ENCODE peak calls at places on chromosomes 16 and 17, in nine cellular contexts. One of them, this sample, is unnamed.

GRCh38 chr16:11175850-11176341 is 80.1 kb downstream of the SOCS1 start:
- DNase-seq in HL-60: no peak
- DNase-seq in activated CD8-positive, alpha-beta T cell treated with anti-CD3 and anti-CD28 coated beads, Interleukin-2, amount 10 ng/mL, durations not matched to agents 7 days and 5 days: peak
- DNase-seq in ACHN: no peak
- DNase-seq in CD4-positive, alpha-beta T cell: no peak
- DNase-seq in ureter: no peak
- DNase-seq in stimulated activated CD4-positive, alpha-beta T cell treated with anti-CD3 and anti-CD28 coated beads, Interleukin-15, amount 100 ng/mL, for 1 hour: no peak
- DNase-seq in T47D: no peak
- DNase-seq in ovary: no peak
- DNase-seq in this sample: no peak

GRCh38 chr16:10876799-10877341 is at the start of gene CIITA:
- DNase-seq in T47D: peak
- DNase-seq in activated CD8-positive, alpha-beta T cell treated with anti-CD3 and anti-CD28 coated beads, Interleukin-2, amount 10 ng/mL, durations not matched to agents 7 days and 5 days: peak
- DNase-seq in ovary: no peak
- DNase-seq in stimulated activated CD4-positive, alpha-beta T cell treated with anti-CD3 and anti-CD28 coated beads, Interleukin-15, amount 100 ng/mL, for 1 hour: no peak
- DNase-seq in ureter: peak
- DNase-seq in CD4-positive, alpha-beta T cell: no peak
- DNase-seq in HL-60: peak
- DNase-seq in ACHN: peak
- DNase-seq in this sample: no peak

GRCh38 chr16:14179116-14179515 is 108.0 kb downstream of the MRTFB start:
- DNase-seq in T47D: no peak
- DNase-seq in CD4-positive, alpha-beta T cell: no peak
- DNase-seq in HL-60: no peak
- DNase-seq in ACHN: no peak
- DNase-seq in ureter: no peak
- DNase-seq in stimulated activated CD4-positive, alpha-beta T cell treated with anti-CD3 and anti-CD28 coated beads, Interleukin-15, amount 100 ng/mL, for 1 hour: no peak
- DNase-seq in ovary: no peak
- DNase-seq in activated CD8-positive, alpha-beta T cell treated with anti-CD3 and anti-CD28 coated beads, Interleukin-2, amount 10 ng/mL, durations not matched to agents 7 days and 5 days: no peak
- DNase-seq in this sample: no peak

GRCh38 chr17:81511550-81511799 is 1.1 kb downstream of the ACTG1 start:
- DNase-seq in ACHN: no peak
- DNase-seq in ureter: no peak
- DNase-seq in activated CD8-positive, alpha-beta T cell treated with anti-CD3 and anti-CD28 coated beads, Interleukin-2, amount 10 ng/mL, durations not matched to agents 7 days and 5 days: no peak
- DNase-seq in T47D: no peak
- DNase-seq in HL-60: no peak
- DNase-seq in stimulated activated CD4-positive, alpha-beta T cell treated with anti-CD3 and anti-CD28 coated beads, Interleukin-15, amount 100 ng/mL, for 1 hour: no peak
- DNase-seq in ovary: no peak
- DNase-seq in CD4-positive, alpha-beta T cell: no peak
- DNase-seq in this sample: no peak

GRCh38 chr17:72432143-72432604 is 311.4 kb downstream of the SOX9 start:
- DNase-seq in ACHN: no peak
- DNase-seq in HL-60: no peak
- DNase-seq in T47D: peak
- DNase-seq in ovary: no peak
- DNase-seq in CD4-positive, alpha-beta T cell: no peak
- DNase-seq in stimulated activated CD4-positive, alpha-beta T cell treated with anti-CD3 and anti-CD28 coated beads, Interleukin-15, amount 100 ng/mL, for 1 hour: no peak
- DNase-seq in activated CD8-positive, alpha-beta T cell treated with anti-CD3 and anti-CD28 coated beads, Interleukin-2, amount 10 ng/mL, durations not matched to agents 7 days and 5 days: no peak
- DNase-seq in ureter: no peak
- DNase-seq in this sample: peak

GRCh38 chr16:85757341-85757822 is 6.5 kb upstream of the C16orf74 start:
- DNase-seq in HL-60: no peak
- DNase-seq in ovary: no peak
- DNase-seq in T47D: no peak
- DNase-seq in ACHN: no peak
- DNase-seq in stimulated activated CD4-positive, alpha-beta T cell treated with anti-CD3 and anti-CD28 coated beads, Interleukin-15, amount 100 ng/mL, for 1 hour: no peak
- DNase-seq in ureter: no peak
- DNase-seq in activated CD8-positive, alpha-beta T cell treated with anti-CD3 and anti-CD28 coated beads, Interleukin-2, amount 10 ng/mL, durations not matched to agents 7 days and 5 days: no peak
- DNase-seq in CD4-positive, alpha-beta T cell: no peak
- DNase-seq in this sample: no peak

GRCh38 chr17:3865166-3865565 is 19.1 kb upstream of the NCBP3 start:
- DNase-seq in CD4-positive, alpha-beta T cell: no peak
- DNase-seq in T47D: no peak
- DNase-seq in ureter: no peak
- DNase-seq in ACHN: peak
- DNase-seq in HL-60: no peak
- DNase-seq in stimulated activated CD4-positive, alpha-beta T cell treated with anti-CD3 and anti-CD28 coated beads, Interleukin-15, amount 100 ng/mL, for 1 hour: no peak
- DNase-seq in activated CD8-positive, alpha-beta T cell treated with anti-CD3 and anti-CD28 coated beads, Interleukin-2, amount 10 ng/mL, durations not matched to agents 7 days and 5 days: no peak
- DNase-seq in ovary: no peak
- DNase-seq in this sample: no peak

GRCh38 chr17:59791603-59792457 is 84.4 kb downstream of the VMP1 start:
- DNase-seq in activated CD8-positive, alpha-beta T cell treated with anti-CD3 and anti-CD28 coated beads, Interleukin-2, amount 10 ng/mL, durations not matched to agents 7 days and 5 days: no peak
- DNase-seq in CD4-positive, alpha-beta T cell: no peak
- DNase-seq in HL-60: no peak
- DNase-seq in ACHN: no peak
- DNase-seq in T47D: no peak
- DNase-seq in ovary: no peak
- DNase-seq in ureter: no peak
- DNase-seq in stimulated activated CD4-positive, alpha-beta T cell treated with anti-CD3 and anti-CD28 coated beads, Interleukin-15, amount 100 ng/mL, for 1 hour: no peak
- DNase-seq in this sample: no peak

GRCh38 chr17:59373879-59374495 is 42.5 kb downstream of the YPEL2 start:
- DNase-seq in CD4-positive, alpha-beta T cell: no peak
- DNase-seq in activated CD8-positive, alpha-beta T cell treated with anti-CD3 and anti-CD28 coated beads, Interleukin-2, amount 10 ng/mL, durations not matched to agents 7 days and 5 days: no peak
- DNase-seq in HL-60: peak
- DNase-seq in ACHN: no peak
- DNase-seq in ureter: no peak
- DNase-seq in stimulated activated CD4-positive, alpha-beta T cell treated with anti-CD3 and anti-CD28 coated beads, Interleukin-15, amount 100 ng/mL, for 1 hour: no peak
- DNase-seq in T47D: no peak
- DNase-seq in ovary: no peak
- DNase-seq in this sample: no peak

GRCh38 chr17:54452666-54453348 is 447.8 kb upstream of the TOM1L1 start:
- DNase-seq in T47D: no peak
- DNase-seq in CD4-positive, alpha-beta T cell: no peak
- DNase-seq in activated CD8-positive, alpha-beta T cell treated with anti-CD3 and anti-CD28 coated beads, Interleukin-2, amount 10 ng/mL, durations not matched to agents 7 days and 5 days: no peak
- DNase-seq in HL-60: no peak
- DNase-seq in ovary: no peak
- DNase-seq in ACHN: no peak
- DNase-seq in stimulated activated CD4-positive, alpha-beta T cell treated with anti-CD3 and anti-CD28 coated beads, Interleukin-15, amount 100 ng/mL, for 1 hour: no peak
- DNase-seq in ureter: no peak
- DNase-seq in this sample: no peak

GRCh38 chr16:68396481-68396880 is 51.8 kb downstream of the SMPD3 start:
- DNase-seq in activated CD8-positive, alpha-beta T cell treated with anti-CD3 and anti-CD28 coated beads, Interleukin-2, amount 10 ng/mL, durations not matched to agents 7 days and 5 days: peak
- DNase-seq in ovary: no peak
- DNase-seq in T47D: peak
- DNase-seq in ureter: no peak
- DNase-seq in HL-60: peak
- DNase-seq in stimulated activated CD4-positive, alpha-beta T cell treated with anti-CD3 and anti-CD28 coated beads, Interleukin-15, amount 100 ng/mL, for 1 hour: peak
- DNase-seq in ACHN: peak
- DNase-seq in CD4-positive, alpha-beta T cell: peak
- DNase-seq in this sample: no peak

GRCh38 chr16:72886366-72886974 is 161.5 kb downstream of the ZFHX3 start:
- DNase-seq in ACHN: no peak
- DNase-seq in HL-60: no peak
- DNase-seq in T47D: no peak
- DNase-seq in CD4-positive, alpha-beta T cell: no peak
- DNase-seq in ovary: no peak
- DNase-seq in ureter: no peak
- DNase-seq in stimulated activated CD4-positive, alpha-beta T cell treated with anti-CD3 and anti-CD28 coated beads, Interleukin-15, amount 100 ng/mL, for 1 hour: no peak
- DNase-seq in activated CD8-positive, alpha-beta T cell treated with anti-CD3 and anti-CD28 coated beads, Interleukin-2, amount 10 ng/mL, durations not matched to agents 7 days and 5 days: no peak
- DNase-seq in this sample: no peak

GRCh38 chr16:21302898-21303528 is 24.9 kb upstream of the CRYM start:
- DNase-seq in T47D: no peak
- DNase-seq in ureter: no peak
- DNase-seq in ACHN: peak
- DNase-seq in activated CD8-positive, alpha-beta T cell treated with anti-CD3 and anti-CD28 coated beads, Interleukin-2, amount 10 ng/mL, durations not matched to agents 7 days and 5 days: no peak
- DNase-seq in HL-60: no peak
- DNase-seq in ovary: no peak
- DNase-seq in CD4-positive, alpha-beta T cell: no peak
- DNase-seq in stimulated activated CD4-positive, alpha-beta T cell treated with anti-CD3 and anti-CD28 coated beads, Interleukin-15, amount 100 ng/mL, for 1 hour: no peak
- DNase-seq in this sample: no peak

This sample was measured in LNCaP clone FGC.